ENCODE peak calls at places on chromosomes 16 and 17, in eight cellular contexts. One of them, this sample, is unnamed.

GRCh38 chr16:12201863-12202262 is 225.3 kb downstream of the SNX29 start:
- DNase-seq in neuronal stem cell: no peak
- DNase-seq in sigmoid colon: no peak
- DNase-seq in HEK293T: no peak
- DNase-seq in activated effector memory CD4-positive, alpha-beta T cell treated with Interleukin-2 at 50 U/mL for 16 hours: no peak
- DNase-seq in amygdala: no peak
- DNase-seq in amniotic stem cell: no peak
- DNase-seq in glutamatergic neuron: no peak
- DNase-seq in this sample: no peak

GRCh38 chr16:1244881-1245280 is 4.4 kb downstream of the TPSAB1 start:
- DNase-seq in sigmoid colon: peak; percentile 59
- DNase-seq in amniotic stem cell: no peak
- DNase-seq in glutamatergic neuron: no peak
- DNase-seq in HEK293T: no peak
- DNase-seq in activated effector memory CD4-positive, alpha-beta T cell treated with Interleukin-2 at 50 U/mL for 16 hours: no peak
- DNase-seq in amygdala: no peak
- DNase-seq in neuronal stem cell: no peak
- DNase-seq in this sample: no peak

GRCh38 chr17:80842456-80843053 is 149.1 kb upstream of the CHMP6 start:
- DNase-seq in activated effector memory CD4-positive, alpha-beta T cell treated with Interleukin-2 at 50 U/mL for 16 hours: no peak
- DNase-seq in amygdala: no peak
- DNase-seq in HEK293T: no peak
- DNase-seq in sigmoid colon: peak; percentile 46
- DNase-seq in neuronal stem cell: no peak
- DNase-seq in glutamatergic neuron: no peak
- DNase-seq in amniotic stem cell: no peak
- DNase-seq in this sample: no peak

GRCh38 chr16:50266337-50267091 is at the start of gene ADCY7:
- DNase-seq in sigmoid colon: peak; percentile 80
- DNase-seq in amygdala: no peak
- DNase-seq in HEK293T: no peak
- DNase-seq in activated effector memory CD4-positive, alpha-beta T cell treated with Interleukin-2 at 50 U/mL for 16 hours: peak; percentile 84
- DNase-seq in amniotic stem cell: peak; percentile 70
- DNase-seq in glutamatergic neuron: peak; percentile 60
- DNase-seq in neuronal stem cell: no peak
- DNase-seq in this sample: peak; percentile 80

GRCh38 chr16:88591577-88592021 is 21.4 kb downstream of the ZC3H18 start:
- DNase-seq in amniotic stem cell: no peak
- DNase-seq in HEK293T: no peak
- DNase-seq in neuronal stem cell: no peak
- DNase-seq in amygdala: no peak
- DNase-seq in sigmoid colon: peak; percentile 74
- DNase-seq in glutamatergic neuron: no peak
- DNase-seq in activated effector memory CD4-positive, alpha-beta T cell treated with Interleukin-2 at 50 U/mL for 16 hours: no peak
- DNase-seq in this sample: no peak

GRCh38 chr17:60134396-60135159 is 15.2 kb upstream of the CA4 start:
- DNase-seq in activated effector memory CD4-positive, alpha-beta T cell treated with Interleukin-2 at 50 U/mL for 16 hours: no peak
- DNase-seq in sigmoid colon: peak; percentile 50
- DNase-seq in neuronal stem cell: no peak
- DNase-seq in amygdala: no peak
- DNase-seq in glutamatergic neuron: no peak
- DNase-seq in HEK293T: no peak
- DNase-seq in amniotic stem cell: peak; percentile 18
- DNase-seq in this sample: no peak

GRCh38 chr16:49997721-49998251 is 27.2 kb upstream of the CNEP1R1 start:
- DNase-seq in sigmoid colon: no peak
- DNase-seq in neuronal stem cell: no peak
- DNase-seq in HEK293T: no peak
- DNase-seq in amniotic stem cell: no peak
- DNase-seq in glutamatergic neuron: no peak
- DNase-seq in activated effector memory CD4-positive, alpha-beta T cell treated with Interleukin-2 at 50 U/mL for 16 hours: no peak
- DNase-seq in amygdala: no peak
- DNase-seq in this sample: no peak

GRCh38 chr16:19555938-19556778 is 655 bp downstream of the VPS35L start:
- DNase-seq in neuronal stem cell: peak; percentile 42
- DNase-seq in glutamatergic neuron: no peak
- DNase-seq in amniotic stem cell: no peak
- DNase-seq in sigmoid colon: no peak
- DNase-seq in amygdala: no peak
- DNase-seq in HEK293T: peak; percentile 64
- DNase-seq in activated effector memory CD4-positive, alpha-beta T cell treated with Interleukin-2 at 50 U/mL for 16 hours: no peak
- DNase-seq in this sample: no peak

GRCh38 chr16:85583491-85584181 is 29.5 kb upstream of the GSE1 start:
- DNase-seq in HEK293T: no peak
- DNase-seq in activated effector memory CD4-positive, alpha-beta T cell treated with Interleukin-2 at 50 U/mL for 16 hours: no peak
- DNase-seq in sigmoid colon: no peak
- DNase-seq in amniotic stem cell: no peak
- DNase-seq in amygdala: no peak
- DNase-seq in neuronal stem cell: peak; percentile 65
- DNase-seq in glutamatergic neuron: no peak
- DNase-seq in this sample: no peak

GRCh38 chr17:81118308-81119221 is 46.7 kb upstream of the PVALEF start:
- DNase-seq in neuronal stem cell: no peak
- DNase-seq in sigmoid colon: no peak
- DNase-seq in activated effector memory CD4-positive, alpha-beta T cell treated with Interleukin-2 at 50 U/mL for 16 hours: no peak
- DNase-seq in HEK293T: no peak
- DNase-seq in glutamatergic neuron: no peak
- DNase-seq in amniotic stem cell: no peak
- DNase-seq in amygdala: no peak
- DNase-seq in this sample: no peak

GRCh38 chr17:9074106-9074505 is 52.8 kb downstream of the NTN1 start:
- DNase-seq in amniotic stem cell: no peak
- DNase-seq in sigmoid colon: no peak
- DNase-seq in HEK293T: no peak
- DNase-seq in activated effector memory CD4-positive, alpha-beta T cell treated with Interleukin-2 at 50 U/mL for 16 hours: no peak
- DNase-seq in amygdala: no peak
- DNase-seq in neuronal stem cell: no peak
- DNase-seq in glutamatergic neuron: no peak
- DNase-seq in this sample: no peak

GRCh38 chr16:24906199-24906808 is 60.5 kb downstream of the SLC5A11 start:
- DNase-seq in sigmoid colon: no peak
- DNase-seq in HEK293T: no peak
- DNase-seq in neuronal stem cell: no peak
- DNase-seq in activated effector memory CD4-positive, alpha-beta T cell treated with Interleukin-2 at 50 U/mL for 16 hours: no peak
- DNase-seq in glutamatergic neuron: no peak
- DNase-seq in amygdala: no peak
- DNase-seq in amniotic stem cell: no peak
- DNase-seq in this sample: no peak

GRCh38 chr17:8253801-8254200 is 4.7 kb downstream of the PFAS start:
- DNase-seq in amniotic stem cell: no peak
- DNase-seq in sigmoid colon: no peak
- DNase-seq in HEK293T: no peak
- DNase-seq in activated effector memory CD4-positive, alpha-beta T cell treated with Interleukin-2 at 50 U/mL for 16 hours: no peak
- DNase-seq in glutamatergic neuron: peak; percentile 54
- DNase-seq in amygdala: no peak
- DNase-seq in neuronal stem cell: no peak
- DNase-seq in this sample: no peak

GRCh38 chr17:6756425-6757012 is 673 bp downstream of the XAF1 start:
- DNase-seq in amniotic stem cell: no peak
- DNase-seq in glutamatergic neuron: no peak
- DNase-seq in sigmoid colon: no peak
- DNase-seq in neuronal stem cell: no peak
- DNase-seq in amygdala: no peak
- DNase-seq in activated effector memory CD4-positive, alpha-beta T cell treated with Interleukin-2 at 50 U/mL for 16 hours: no peak
- DNase-seq in HEK293T: no peak
- DNase-seq in this sample: no peak

GRCh38 chr17:31842416-31843381 is 16.3 kb downstream of the COPRS start:
- DNase-seq in sigmoid colon: peak; percentile 89
- DNase-seq in amniotic stem cell: peak; percentile 19
- DNase-seq in activated effector memory CD4-positive, alpha-beta T cell treated with Interleukin-2 at 50 U/mL for 16 hours: peak; percentile 31
- DNase-seq in glutamatergic neuron: peak; percentile 81
- DNase-seq in HEK293T: peak; percentile 75
- DNase-seq in neuronal stem cell: peak; percentile 83
- DNase-seq in amygdala: peak; percentile 27
- DNase-seq in this sample: peak; percentile 53

GRCh38 chr17:17348872-17349723 is 45.9 kb downstream of the NT5M start:
- DNase-seq in sigmoid colon: peak; percentile 50
- DNase-seq in amniotic stem cell: no peak
- DNase-seq in amygdala: no peak
- DNase-seq in glutamatergic neuron: no peak
- DNase-seq in HEK293T: no peak
- DNase-seq in activated effector memory CD4-positive, alpha-beta T cell treated with Interleukin-2 at 50 U/mL for 16 hours: no peak
- DNase-seq in neuronal stem cell: no peak
- DNase-seq in this sample: no peak

GRCh38 chr16:81310045-81310644 is 4.6 kb upstream of the GAN start:
- DNase-seq in amygdala: no peak
- DNase-seq in HEK293T: no peak
- DNase-seq in sigmoid colon: no peak
- DNase-seq in amniotic stem cell: no peak
- DNase-seq in glutamatergic neuron: no peak
- DNase-seq in activated effector memory CD4-positive, alpha-beta T cell treated with Interleukin-2 at 50 U/mL for 16 hours: no peak
- DNase-seq in neuronal stem cell: no peak
- DNase-seq in this sample: no peak

GRCh38 chr17:8204761-8205555 is 5.4 kb downstream of the AURKB start:
- DNase-seq in amniotic stem cell: no peak
- DNase-seq in HEK293T: no peak
- DNase-seq in sigmoid colon: no peak
- DNase-seq in neuronal stem cell: no peak
- DNase-seq in amygdala: no peak
- DNase-seq in activated effector memory CD4-positive, alpha-beta T cell treated with Interleukin-2 at 50 U/mL for 16 hours: no peak
- DNase-seq in glutamatergic neuron: no peak
- DNase-seq in this sample: no peak

GRCh38 chr16:46962629-46963028 is 10.8 kb downstream of the DNAJA2 start:
- DNase-seq in amniotic stem cell: no peak
- DNase-seq in sigmoid colon: no peak
- DNase-seq in activated effector memory CD4-positive, alpha-beta T cell treated with Interleukin-2 at 50 U/mL for 16 hours: no peak
- DNase-seq in glutamatergic neuron: no peak
- DNase-seq in neuronal stem cell: no peak
- DNase-seq in HEK293T: no peak
- DNase-seq in amygdala: no peak
- DNase-seq in this sample: no peak

GRCh38 chr16:75193265-75193650 is 13.7 kb downstream of the CTRB2 start:
- DNase-seq in amniotic stem cell: no peak
- DNase-seq in glutamatergic neuron: no peak
- DNase-seq in neuronal stem cell: no peak
- DNase-seq in activated effector memory CD4-positive, alpha-beta T cell treated with Interleukin-2 at 50 U/mL for 16 hours: no peak
- DNase-seq in HEK293T: no peak
- DNase-seq in sigmoid colon: no peak
- DNase-seq in amygdala: no peak
- DNase-seq in this sample: no peak

GRCh38 chr17:78235885-78236284 is 4.5 kb downstream of the TMEM235 start:
- DNase-seq in HEK293T: no peak
- DNase-seq in glutamatergic neuron: no peak
- DNase-seq in neuronal stem cell: no peak
- DNase-seq in activated effector memory CD4-positive, alpha-beta T cell treated with Interleukin-2 at 50 U/mL for 16 hours: no peak
- DNase-seq in amygdala: no peak
- DNase-seq in amniotic stem cell: no peak
- DNase-seq in sigmoid colon: no peak
- DNase-seq in this sample: no peak

GRCh38 chr16:58042886-58043515 is 17.4 kb downstream of the MMP15 start:
- DNase-seq in neuronal stem cell: no peak
- DNase-seq in amygdala: no peak
- DNase-seq in HEK293T: no peak
- DNase-seq in activated effector memory CD4-positive, alpha-beta T cell treated with Interleukin-2 at 50 U/mL for 16 hours: no peak
- DNase-seq in amniotic stem cell: no peak
- DNase-seq in glutamatergic neuron: no peak
- DNase-seq in sigmoid colon: no peak
- DNase-seq in this sample: no peak

GRCh38 chr16:86225905-86226371 is 284.4 kb upstream of the FOXF1 start:
- DNase-seq in neuronal stem cell: no peak
- DNase-seq in activated effector memory CD4-positive, alpha-beta T cell treated with Interleukin-2 at 50 U/mL for 16 hours: no peak
- DNase-seq in glutamatergic neuron: no peak
- DNase-seq in HEK293T: no peak
- DNase-seq in amniotic stem cell: no peak
- DNase-seq in sigmoid colon: peak; percentile 44
- DNase-seq in amygdala: no peak
- DNase-seq in this sample: no peak

GRCh38 chr16:3640632-3641501 is 13.6 kb upstream of the DNASE1 start:
- DNase-seq in amniotic stem cell: no peak
- DNase-seq in activated effector memory CD4-positive, alpha-beta T cell treated with Interleukin-2 at 50 U/mL for 16 hours: no peak
- DNase-seq in glutamatergic neuron: no peak
- DNase-seq in HEK293T: no peak
- DNase-seq in neuronal stem cell: no peak
- DNase-seq in sigmoid colon: peak; percentile 50
- DNase-seq in amygdala: no peak
- DNase-seq in this sample: no peak

GRCh38 chr16:67847064-67847861 is at the start of gene CENPT:
- DNase-seq in activated effector memory CD4-positive, alpha-beta T cell treated with Interleukin-2 at 50 U/mL for 16 hours: no peak
- DNase-seq in neuronal stem cell: no peak
- DNase-seq in glutamatergic neuron: peak; percentile 38
- DNase-seq in HEK293T: peak; percentile 28
- DNase-seq in amygdala: no peak
- DNase-seq in amniotic stem cell: peak; percentile 57
- DNase-seq in sigmoid colon: peak; percentile 81
- DNase-seq in this sample: no peak

GRCh38 chr16:74451951-74452758 is 30.9 kb upstream of the CLEC18B start:
- DNase-seq in activated effector memory CD4-positive, alpha-beta T cell treated with Interleukin-2 at 50 U/mL for 16 hours: no peak
- DNase-seq in neuronal stem cell: no peak
- DNase-seq in HEK293T: no peak
- DNase-seq in amygdala: no peak
- DNase-seq in amniotic stem cell: no peak
- DNase-seq in sigmoid colon: no peak
- DNase-seq in glutamatergic neuron: no peak
- DNase-seq in this sample: no peak

GRCh38 chr17:14301279-14301760 is 439 bp downstream of the HS3ST3B1 start:
- DNase-seq in amniotic stem cell: no peak
- DNase-seq in neuronal stem cell: no peak
- DNase-seq in amygdala: no peak
- DNase-seq in sigmoid colon: no peak
- DNase-seq in HEK293T: no peak
- DNase-seq in activated effector memory CD4-positive, alpha-beta T cell treated with Interleukin-2 at 50 U/mL for 16 hours: no peak
- DNase-seq in glutamatergic neuron: peak; percentile 39
- DNase-seq in this sample: no peak

GRCh38 chr17:17836250-17836817 is 452 bp downstream of the SREBF1 start:
- DNase-seq in amniotic stem cell: peak; percentile 77
- DNase-seq in HEK293T: peak; percentile 98
- DNase-seq in amygdala: peak; percentile 82
- DNase-seq in neuronal stem cell: peak; percentile 97
- DNase-seq in activated effector memory CD4-positive, alpha-beta T cell treated with Interleukin-2 at 50 U/mL for 16 hours: peak; percentile 90
- DNase-seq in glutamatergic neuron: peak; percentile 99
- DNase-seq in sigmoid colon: peak; percentile 99
- DNase-seq in this sample: peak; percentile 98

GRCh38 chr16:67758006-67758405 is 38.9 kb upstream of the GFOD2 start:
- DNase-seq in amniotic stem cell: no peak
- DNase-seq in glutamatergic neuron: no peak
- DNase-seq in amygdala: no peak
- DNase-seq in neuronal stem cell: no peak
- DNase-seq in sigmoid colon: no peak
- DNase-seq in activated effector memory CD4-positive, alpha-beta T cell treated with Interleukin-2 at 50 U/mL for 16 hours: no peak
- DNase-seq in HEK293T: no peak
- DNase-seq in this sample: no peak

GRCh38 chr17:73950515-73950914 is 253.0 kb upstream of the RPL38 start:
- DNase-seq in sigmoid colon: no peak
- DNase-seq in glutamatergic neuron: no peak
- DNase-seq in amygdala: no peak
- DNase-seq in neuronal stem cell: no peak
- DNase-seq in activated effector memory CD4-positive, alpha-beta T cell treated with Interleukin-2 at 50 U/mL for 16 hours: no peak
- DNase-seq in amniotic stem cell: no peak
- DNase-seq in HEK293T: no peak
- DNase-seq in this sample: no peak

GRCh38 chr17:32742686-32743538 is 134.0 kb downstream of the MYO1D start:
- DNase-seq in glutamatergic neuron: no peak
- DNase-seq in HEK293T: no peak
- DNase-seq in amygdala: no peak
- DNase-seq in amniotic stem cell: no peak
- DNase-seq in sigmoid colon: no peak
- DNase-seq in neuronal stem cell: no peak
- DNase-seq in activated effector memory CD4-positive, alpha-beta T cell treated with Interleukin-2 at 50 U/mL for 16 hours: no peak
- DNase-seq in this sample: no peak

GRCh38 chr16:48958681-48959080 is 323.0 kb downstream of the CBLN1 start:
- DNase-seq in sigmoid colon: no peak
- DNase-seq in activated effector memory CD4-positive, alpha-beta T cell treated with Interleukin-2 at 50 U/mL for 16 hours: no peak
- DNase-seq in amniotic stem cell: no peak
- DNase-seq in neuronal stem cell: no peak
- DNase-seq in HEK293T: no peak
- DNase-seq in glutamatergic neuron: no peak
- DNase-seq in amygdala: no peak
- DNase-seq in this sample: no peak

This sample was measured in CD8-positive, alpha-beta memory T cell.